ENCODE peak calls at places on chromosomes 2 and 18, in seven cellular contexts. L is GM12892, X is breast epithelium, G is Peyer's patch, B is ovary, M is GM12878, Q is IMR-90. W is an unnamed sample.

GRCh38 chr2:239015769-239016675 is 168.1 kb downstream of the TWIST2 start:
- DNase-seq in L (no peak), X (no peak), G (no peak), B (peak), M (no peak), Q (no peak), W (no peak)

GRCh38 chr2:27251786-27252185 is 11.1 kb downstream of the SLC30A3 start:
- DNase-seq in L (no peak), X (no peak), G (no peak), B (no peak), M (no peak), Q (no peak), W (no peak)

GRCh38 chr2:235073938-235074337 is 122.1 kb downstream of the SH3BP4 start:
- DNase-seq in L (no peak), X (no peak), G (no peak), B (no peak), M (no peak), Q (no peak), W (no peak)

GRCh38 chr2:180056367-180057118 is 49.4 kb upstream of the CWC22 start:
- DNase-seq in L (no peak), X (no peak), G (no peak), B (no peak), M (no peak), Q (no peak), W (no peak)

GRCh38 chr2:922230-922629 is 28.4 kb upstream of the SNTG2 start:
- DNase-seq in L (no peak), X (no peak), G (no peak), B (no peak), M (no peak), Q (no peak), W (no peak)

GRCh38 chr2:239361311-239361642 is 39.5 kb downstream of the HDAC4 start:
- DNase-seq in L (no peak), X (no peak), G (no peak), B (no peak), M (no peak), Q (peak), W (no peak)

GRCh38 chr2:176002684-176003225 is 688 bp upstream of the LNPK start:
- DNase-seq in L (peak), X (no peak), G (no peak), B (no peak), M (no peak), Q (peak), W (peak)

GRCh38 chr2:172233947-172234715 is 131.4 kb upstream of the DLX2 start:
- DNase-seq in L (no peak), X (no peak), G (no peak), B (no peak), M (no peak), Q (no peak), W (no peak)

GRCh38 chr2:149703281-149703680 is 115.7 kb upstream of the MMADHC start:
- DNase-seq in L (no peak), X (no peak), G (no peak), B (no peak), M (no peak), Q (peak), W (no peak)

GRCh38 chr2:20916604-20917286 is 93.8 kb upstream of the LDAH start:
- DNase-seq in L (no peak), X (no peak), G (no peak), B (no peak), M (no peak), Q (peak), W (peak)

GRCh38 chr18:62942578-62942977 is 227.2 kb downstream of the PHLPP1 start:
- DNase-seq in L (no peak), X (no peak), G (no peak), B (no peak), M (no peak), Q (no peak), W (no peak)

GRCh38 chr2:220556658-220557057 is 929.2 kb downstream of the SLC4A3 start:
- DNase-seq in L (no peak), X (no peak), G (no peak), B (no peak), M (no peak), Q (peak), W (peak)

GRCh38 chr18:74351354-74351753 is 35.7 kb downstream of the C18orf63 start:
- DNase-seq in L (no peak), X (no peak), G (no peak), B (no peak), M (no peak), Q (peak), W (peak)

GRCh38 chr2:18719978-18720775 is 130.8 kb upstream of the NT5C1B start:
- DNase-seq in L (no peak), X (no peak), G (no peak), B (no peak), M (no peak), Q (peak), W (no peak)

GRCh38 chr2:128512664-128513415 is 194.2 kb upstream of the HS6ST1 start:
- DNase-seq in L (no peak), X (no peak), G (no peak), B (no peak), M (no peak), Q (no peak), W (no peak)

GRCh38 chr2:237488901-237489860 is 2.1 kb downstream of the MLPH start:
- DNase-seq in L (no peak), X (peak), G (peak), B (no peak), M (no peak), Q (peak), W (peak)
- TF ChIP-seq POLR2A in L (no peak), X (no peak), G (no peak), B (no peak), M (no peak), Q (no peak), W (no peak)

GRCh38 chr2:161415041-161415440 is 1.1 kb upstream of the TBR1 start:
- DNase-seq in L (no peak), X (no peak), G (no peak), B (no peak), M (no peak), Q (no peak), W (no peak)

GRCh38 chr2:161414385-161415040 is 1.6 kb upstream of the TBR1 start:
- DNase-seq in L (no peak), X (no peak), G (no peak), B (no peak), M (no peak), Q (peak), W (peak)

GRCh38 chr2:161409308-161409707 is 6.8 kb upstream of the TBR1 start:
- DNase-seq in L (no peak), X (no peak), G (no peak), B (no peak), M (no peak), Q (no peak), W (no peak)

GRCh38 chr2:161414015-161414384 is 2.1 kb upstream of the TBR1 start:
- DNase-seq in L (no peak), X (no peak), G (no peak), B (no peak), M (no peak), Q (no peak), W (no peak)

DNA sequence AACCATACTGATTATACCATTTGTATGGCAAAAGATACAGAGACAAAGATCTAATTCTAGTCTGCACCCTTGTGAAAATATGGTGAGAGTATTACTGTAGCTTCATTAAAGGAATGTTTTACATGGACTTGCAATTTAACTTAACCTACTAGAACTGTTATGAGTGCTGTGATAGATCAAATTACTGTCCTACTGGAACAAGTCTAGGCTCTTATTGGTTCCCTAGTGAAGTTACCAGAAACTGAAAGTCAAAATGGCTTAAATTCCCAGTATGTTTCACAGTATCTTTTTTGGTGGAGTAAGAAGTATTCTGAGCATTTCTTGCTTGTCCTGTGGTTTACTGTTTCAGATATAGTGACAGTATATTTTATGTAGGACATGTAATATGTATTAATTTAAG is 3.8 kb upstream of the TBR1 start:
- DNase-seq in L (no peak), X (no peak), G (no peak), B (no peak), M (no peak), Q (peak), W (no peak)
- TF ChIP-seq POLR2A in L (no peak), X (no peak), G (no peak), B (no peak), M (no peak), Q (no peak), W (no peak)

GRCh38 chr2:160647967-160648685 is 154.5 kb upstream of the RBMS1 start:
- DNase-seq in L (no peak), X (peak), G (no peak), B (no peak), M (no peak), Q (no peak), W (no peak)
- TF ChIP-seq POLR2A in L (no peak), X (no peak), G (no peak), B (no peak), M (no peak), Q (no peak), W (no peak)

GRCh38 chr2:62506421-62506750 is 391 bp upstream of the TMEM17 start:
- DNase-seq in L (no peak), X (no peak), G (no peak), B (no peak), M (peak), Q (no peak), W (no peak)

GRCh38 chr2:62501794-62502500 is 4.0 kb downstream of the TMEM17 start:
- DNase-seq in L (no peak), X (no peak), G (no peak), B (no peak), M (no peak), Q (peak), W (no peak)

GRCh38 chr2:62505109-62505508 is 886 bp downstream of the TMEM17 start:
- DNase-seq in L (no peak), X (no peak), G (no peak), B (no peak), M (no peak), Q (no peak), W (no peak)

GRCh38 chr2:62504657-62505056 is 1.3 kb downstream of the TMEM17 start:
- DNase-seq in L (no peak), X (no peak), G (no peak), B (no peak), M (no peak), Q (no peak), W (no peak)

DNA sequence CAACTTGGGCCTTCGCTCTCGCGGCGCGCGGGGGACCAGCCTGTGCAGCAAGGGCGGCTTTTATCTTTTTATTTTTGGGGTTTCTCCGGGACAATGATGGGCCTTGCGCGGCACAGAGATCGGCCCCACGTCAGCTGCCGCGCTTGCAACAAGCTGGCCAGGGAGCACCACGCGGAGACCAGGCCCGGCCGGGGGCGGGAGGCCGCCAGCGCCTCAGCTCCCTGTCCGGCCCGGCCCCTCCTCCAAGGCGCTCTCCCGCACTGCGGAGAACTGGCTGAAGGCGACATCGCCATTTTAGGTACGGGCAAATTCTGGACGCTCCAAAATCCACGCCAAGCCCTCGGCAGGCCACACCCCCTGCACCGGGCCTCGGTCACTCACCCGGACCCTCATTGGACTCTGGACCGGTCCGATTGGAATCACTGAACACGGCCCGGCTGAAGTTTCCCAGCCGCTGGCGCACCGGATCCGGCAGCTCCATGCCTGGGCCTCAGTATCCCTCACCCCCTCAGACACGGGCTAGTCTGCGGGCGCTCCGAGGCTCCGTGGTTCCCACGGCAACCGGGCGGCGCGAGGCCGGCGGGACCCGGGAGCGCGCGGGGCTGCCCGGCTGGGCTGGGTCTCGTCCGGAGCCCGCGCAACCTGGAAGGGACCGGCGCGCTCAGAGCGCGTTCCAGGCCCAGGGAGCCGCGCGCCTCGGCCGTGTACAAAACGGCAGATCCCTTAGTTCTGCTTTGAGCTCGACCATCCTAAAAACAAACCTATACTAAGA is at the start of gene TMEM17:
- DNase-seq in L (peak), X (peak), G (peak), B (peak), M (peak), Q (peak), W (peak)
- TF ChIP-seq POLR2A in L (peak), X (no peak), G (peak), B (peak), M (peak), Q (peak), W (peak)

DNA sequence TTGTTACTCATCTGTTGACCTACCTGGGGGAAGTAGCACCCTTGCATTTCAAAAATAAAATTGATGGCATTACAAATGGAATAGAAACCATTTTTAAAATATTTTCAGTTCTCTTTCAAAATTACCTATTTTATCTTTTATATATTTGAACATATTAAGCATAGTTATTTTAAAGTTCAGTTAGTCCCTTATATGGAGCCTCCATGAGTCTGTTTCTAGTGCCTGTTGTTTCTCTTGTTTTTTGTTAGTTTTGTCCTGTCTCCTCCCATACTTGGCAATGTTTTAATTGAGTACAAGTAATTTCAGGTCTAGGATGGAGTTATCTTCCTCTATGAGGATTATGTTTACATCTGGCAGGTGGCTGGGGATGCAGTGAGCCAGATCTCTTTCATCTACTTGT is 5.9 kb upstream of the KCNIP3 start:
- DNase-seq in L (no peak), X (no peak), G (no peak), B (no peak), M (no peak), Q (no peak), W (no peak)
- TF ChIP-seq POLR2A in L (no peak), X (no peak), G (no peak), B (no peak), M (no peak), Q (no peak), W (no peak)

DNA sequence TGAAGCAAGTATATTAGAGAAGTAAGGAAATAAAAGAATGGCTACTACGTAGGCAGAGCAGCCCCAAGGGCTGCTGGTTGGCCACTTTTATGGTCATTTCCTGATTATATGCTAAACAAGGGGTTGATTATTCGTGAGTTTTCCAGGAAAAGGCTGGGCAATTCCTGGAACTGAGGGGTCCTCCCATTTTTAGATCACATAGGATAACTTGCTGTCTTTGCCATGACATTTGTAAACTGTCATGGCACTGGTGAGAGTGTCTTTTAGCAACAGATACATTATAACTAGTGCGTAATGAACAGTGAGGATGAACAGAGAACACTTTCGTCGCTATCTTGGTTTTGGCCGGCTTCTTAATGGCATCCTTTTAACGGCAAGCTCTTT is 2.6 kb upstream of the UBE2F start:
- DNase-seq in L (no peak), X (no peak), G (no peak), B (no peak), M (no peak), Q (no peak), W (no peak)
- TF ChIP-seq POLR2A in L (no peak), X (no peak), G (no peak), B (no peak), M (no peak), Q (no peak), W (no peak)

GRCh38 chr2:217930783-217931563 is 71.8 kb downstream of the TNS1 start:
- DNase-seq in L (no peak), X (no peak), G (no peak), B (no peak), M (no peak), Q (no peak), W (no peak)

GRCh38 chr2:217929294-217929671 is 73.5 kb downstream of the TNS1 start:
- DNase-seq in L (no peak), X (no peak), G (no peak), B (no peak), M (no peak), Q (no peak), W (no peak)

GRCh38 chr2:217928324-217929293 is 74.2 kb downstream of the TNS1 start:
- DNase-seq in L (no peak), X (peak), G (no peak), B (peak), M (no peak), Q (no peak), W (no peak)

GRCh38 chr2:217931846-217932560 is 70.8 kb downstream of the TNS1 start:
- DNase-seq in L (no peak), X (no peak), G (no peak), B (no peak), M (no peak), Q (no peak), W (no peak)

GRCh38 chr2:217929757-217930707 is 72.8 kb downstream of the TNS1 start:
- DNase-seq in L (no peak), X (peak), G (no peak), B (no peak), M (no peak), Q (peak), W (no peak)
- TF ChIP-seq POLR2A in L (no peak), X (no peak), G (no peak), B (no peak), M (no peak), Q (no peak), W (no peak)

GRCh38 chr18:72283148-72283925 is 260.8 kb downstream of the CBLN2 start:
- DNase-seq in L (no peak), X (no peak), G (no peak), B (no peak), M (no peak), Q (no peak), W (no peak)
- TF ChIP-seq POLR2A in L (no peak), X (no peak), G (no peak), B (no peak), M (no peak), Q (no peak), W (no peak)

W was measured in H54.